ENCODE peak calls at places on chromosomes 13 and 19, in six cellular contexts. R is nucleus accumbens; L is uterus; Y is stimulated activated naive CD8-positive, alpha-beta T cell treated with anti-CD3 and anti-CD28 coated beads, Interleukin-15, Interleukin-2, amounts not matched to agents 100 U/mL and 50 U/mL, for 24 hours; D is Jurkat, Clone E6-1; F is left ventricle myocardium superior. B is an unnamed sample.

GRCh38 chr19:44988896-44989563 is 12.2 kb upstream of the RELB start:
- DNase-seq in R (peak; percentile 12), L (peak; percentile 58), Y (peak; percentile 70), F (peak; percentile 74), D (peak; percentile 40), B (peak; percentile 79)

GRCh38 chr13:100668408-100668807 is 6.2 kb downstream of the TMTC4 start:
- DNase-seq in L (no peak), F (no peak), Y (no peak), R (no peak), D (no peak), B (no peak)

GRCh38 chr19:44883962-44884361 is 7.1 kb upstream of the TOMM40 start:
- DNase-seq in D (no peak), R (no peak), L (no peak), F (no peak), Y (no peak), B (no peak)

GRCh38 chr19:50431343-50432220 is 1.1 kb upstream of the MYBPC2 start:
- DNase-seq in L (peak; percentile 76), D (peak; percentile 53), R (peak; percentile 43), Y (peak; percentile 89), F (peak; percentile 90), B (peak; percentile 92)

GRCh38 chr13:95106562-95106961 is 194.7 kb downstream of the ABCC4 start:
- DNase-seq in R (no peak), Y (no peak), L (no peak), D (no peak), F (no peak), B (no peak)

GRCh38 chr19:13026478-13026999 is 31.3 kb downstream of the NFIX start:
- DNase-seq in D (no peak), L (no peak), F (no peak), R (no peak), Y (no peak), B (no peak)

GRCh38 chr19:32469796-32470195 is 64.2 kb downstream of the DPY19L3 start:
- DNase-seq in D (no peak), F (no peak), Y (no peak), R (no peak), L (no peak), B (no peak)

GRCh38 chr19:19033176-19033425 is 216 bp downstream of the SUGP2 start:
- DNase-seq in F (no peak), L (no peak), Y (no peak), D (no peak), R (no peak), B (no peak)

GRCh38 chr19:15280915-15281683 is 48.9 kb upstream of the EPHX3 start:
- DNase-seq in L (peak; percentile 74), D (no peak), R (peak; percentile 37), F (peak; percentile 95), Y (no peak), B (peak; percentile 90)

B was measured in Ammon's horn.